ENCODE peak calls at places on chromosomes 4 and X, in five cellular contexts. M is left lung, G is SJCRH30, B is upper lobe of right lung, J is prostate gland. C is an unnamed sample.

GRCh38 chr4:141686146-141686775 is 49.9 kb downstream of the IL15 start:
- DNase-seq in M (no peak), G (no peak), B (no peak), J (no peak), C (no peak)

GRCh38 chr4:95095352-95095974 is 337.7 kb downstream of the BMPR1B start:
- DNase-seq in M (no peak), G (peak), B (no peak), J (no peak), C (peak)

GRCh38 chr4:38667005-38667771 is 3.2 kb downstream of the KLF3 start:
- DNase-seq in M (peak), G (peak), B (no peak), J (peak), C (peak)

GRCh38 chrX:41516995-41517660 is 70.0 kb downstream of the NYX start:
- DNase-seq in M (no peak), G (no peak), B (no peak), J (no peak), C (no peak)

GRCh38 chrX:130788786-130789581 is 114.0 kb downstream of the ENOX2 start:
- DNase-seq in M (no peak), G (peak), B (no peak), J (no peak), C (no peak)

GRCh38 chr4:168488800-168489404 is 8.0 kb upstream of the PALLD start:
- DNase-seq in M (no peak), G (peak), B (no peak), J (no peak), C (no peak)

GRCh38 chrX:68177542-68177941 is 255.8 kb downstream of the OPHN1 start:
- DNase-seq in M (no peak), G (no peak), B (no peak), J (no peak), C (no peak)

GRCh38 chrX:17459008-17459407 is 84.0 kb downstream of the NHS start:
- DNase-seq in M (peak), G (no peak), B (no peak), J (peak), C (no peak)

GRCh38 chr4:176467011-176467410 is 147.2 kb downstream of the SPCS3 start:
- DNase-seq in M (no peak), G (no peak), B (no peak), J (no peak), C (no peak)

GRCh38 chrX:45445745-45446412 is 245.2 kb upstream of the DIPK2B start:
- DNase-seq in M (no peak), G (no peak), B (no peak), J (no peak), C (no peak)

GRCh38 chrX:46645614-46646013 is 72.0 kb downstream of the CHST7 start:
- DNase-seq in M (peak), G (no peak), B (no peak), J (no peak), C (no peak)

GRCh38 chr4:55635760-55636621 is at the start of gene NMU:
- DNase-seq in M (peak), G (peak), B (peak), J (peak), C (peak)

GRCh38 chr4:68372588-68372987 is 22.7 kb upstream of the YTHDC1 start:
- DNase-seq in M (no peak), G (no peak), B (no peak), J (no peak), C (no peak)

GRCh38 chr4:687975-688694 is 816 bp downstream of the SLC49A3 start:
- DNase-seq in M (peak), G (no peak), B (peak), J (no peak), C (no peak)

GRCh38 chr4:106615961-106616360 is 247.4 kb upstream of the GIMD1 start:
- DNase-seq in M (no peak), G (no peak), B (no peak), J (no peak), C (no peak)

GRCh38 chrX:68018248-68019203 is 414.8 kb downstream of the OPHN1 start:
- DNase-seq in M (no peak), G (peak), B (no peak), J (no peak), C (no peak)

GRCh38 chrX:133897593-133898163 is 87.7 kb downstream of the GPC3 start:
- DNase-seq in M (no peak), G (no peak), B (no peak), J (no peak), C (no peak)

GRCh38 chr4:110629780-110630500 is 7.1 kb upstream of the PITX2 start:
- DNase-seq in M (no peak), G (no peak), B (no peak), J (no peak), C (no peak)

GRCh38 chrX:132491191-132491590 is 2.4 kb upstream of the MBNL3 start:
- DNase-seq in M (no peak), G (no peak), B (no peak), J (no peak), C (peak)

GRCh38 chr4:155809835-155810234 is 51.0 kb downstream of the GUCY1B1 start:
- DNase-seq in M (no peak), G (peak), B (no peak), J (no peak), C (no peak)

GRCh38 chr4:14539246-14539645 is 463.0 kb upstream of the CPEB2 start:
- DNase-seq in M (no peak), G (no peak), B (no peak), J (no peak), C (no peak)

GRCh38 chr4:13704020-13704419 is 76.5 kb upstream of the BOD1L1 start:
- DNase-seq in M (no peak), G (no peak), B (no peak), J (no peak), C (no peak)

GRCh38 chr4:137663376-137664054 is 131.2 kb upstream of the PCDH18 start:
- DNase-seq in M (no peak), G (no peak), B (no peak), J (no peak), C (no peak)
- H3K27ac ChIP-seq in M (no peak), G (peak), B (no peak), J (peak), C (no peak)

GRCh38 chr4:61505773-61506640 is 305.9 kb downstream of the ADGRL3 start:
- DNase-seq in M (no peak), G (no peak), B (no peak), J (no peak), C (no peak)

GRCh38 chr4:61501812-61502211 is 301.7 kb downstream of the ADGRL3 start:
- DNase-seq in M (no peak), G (no peak), B (no peak), J (no peak), C (no peak)

DNA sequence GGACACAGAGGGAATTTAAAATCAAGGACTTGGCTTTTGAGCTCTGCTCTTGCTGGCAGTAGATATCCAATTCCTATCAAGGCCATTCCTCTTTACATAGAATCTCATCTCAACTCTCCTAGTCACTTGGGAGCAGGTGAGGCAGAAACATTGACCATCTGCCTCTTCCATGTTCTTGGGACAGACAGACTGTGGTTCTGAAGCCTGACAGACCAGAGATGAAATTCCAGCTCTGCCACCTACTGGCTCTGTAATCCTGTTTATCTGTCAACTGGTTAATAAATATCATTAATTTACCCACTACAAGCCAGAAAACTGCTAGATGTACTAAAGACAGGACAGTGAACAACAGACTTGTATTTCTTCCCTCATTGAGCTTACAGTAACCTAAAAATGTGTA is 300.8 kb downstream of the ADGRL3 start:
- DNase-seq in M (no peak), G (no peak), B (no peak), J (no peak), C (no peak)
- H3K4me3 ChIP-seq in M (no peak), G (no peak), B (no peak), J (no peak), C (no peak)

GRCh38 chrX:119234931-119235555 is 1.0 kb upstream of the PGRMC1 start:
- DNase-seq in M (no peak), G (no peak), B (no peak), J (no peak), C (no peak)
- H3K27ac ChIP-seq in M (no peak), G (no peak), B (no peak), J (peak), C (no peak)

GRCh38 chr4:90126805-90127204 is 389 bp upstream of the CCSER1 start:
- DNase-seq in M (no peak), G (no peak), B (no peak), J (no peak), C (no peak)
- H3K4me3 ChIP-seq in M (peak), G (peak), B (peak), J (peak), C (no peak)

GRCh38 chrX:136106920-136107534 is 40.3 kb upstream of the FHL1 start:
- DNase-seq in M (no peak), G (no peak), B (no peak), J (no peak), C (no peak)

GRCh38 chrX:136115909-136116297 is 31.4 kb upstream of the FHL1 start:
- DNase-seq in M (no peak), G (no peak), B (no peak), J (no peak), C (no peak)

GRCh38 chrX:136112286-136112685 is 35.0 kb upstream of the FHL1 start:
- DNase-seq in M (no peak), G (no peak), B (no peak), J (no peak), C (no peak)

GRCh38 chrX:136115124-136115908 is 32.0 kb upstream of the FHL1 start:
- DNase-seq in M (no peak), G (no peak), B (no peak), J (no peak), C (no peak)

GRCh38 chrX:136112781-136113180 is 34.6 kb upstream of the FHL1 start:
- DNase-seq in M (no peak), G (no peak), B (no peak), J (no peak), C (no peak)
- H3K27ac ChIP-seq in M (no peak), G (no peak), B (no peak), J (no peak), C (no peak)

GRCh38 chrX:10833299-10834169 is 213.1 kb upstream of the MID1 start:
- DNase-seq in M (peak), G (no peak), B (peak), J (peak), C (no peak)
- H3K4me3 ChIP-seq in M (peak), G (no peak), B (peak), J (peak), C (no peak)

GRCh38 chr4:153151535-153152452 is 52.4 kb upstream of the TRIM2 start:
- DNase-seq in M (peak), G (peak), B (peak), J (peak), C (no peak)

GRCh38 chr4:153153339-153153851 is 50.8 kb upstream of the TRIM2 start:
- DNase-seq in M (peak), G (peak), B (peak), J (peak), C (peak)

GRCh38 chr4:153156263-153156662 is 48.0 kb upstream of the TRIM2 start:
- DNase-seq in M (no peak), G (no peak), B (no peak), J (no peak), C (peak)

GRCh38 chr4:153152453-153153338 is 51.5 kb upstream of the TRIM2 start:
- DNase-seq in M (peak), G (peak), B (peak), J (peak), C (peak)

DNA sequence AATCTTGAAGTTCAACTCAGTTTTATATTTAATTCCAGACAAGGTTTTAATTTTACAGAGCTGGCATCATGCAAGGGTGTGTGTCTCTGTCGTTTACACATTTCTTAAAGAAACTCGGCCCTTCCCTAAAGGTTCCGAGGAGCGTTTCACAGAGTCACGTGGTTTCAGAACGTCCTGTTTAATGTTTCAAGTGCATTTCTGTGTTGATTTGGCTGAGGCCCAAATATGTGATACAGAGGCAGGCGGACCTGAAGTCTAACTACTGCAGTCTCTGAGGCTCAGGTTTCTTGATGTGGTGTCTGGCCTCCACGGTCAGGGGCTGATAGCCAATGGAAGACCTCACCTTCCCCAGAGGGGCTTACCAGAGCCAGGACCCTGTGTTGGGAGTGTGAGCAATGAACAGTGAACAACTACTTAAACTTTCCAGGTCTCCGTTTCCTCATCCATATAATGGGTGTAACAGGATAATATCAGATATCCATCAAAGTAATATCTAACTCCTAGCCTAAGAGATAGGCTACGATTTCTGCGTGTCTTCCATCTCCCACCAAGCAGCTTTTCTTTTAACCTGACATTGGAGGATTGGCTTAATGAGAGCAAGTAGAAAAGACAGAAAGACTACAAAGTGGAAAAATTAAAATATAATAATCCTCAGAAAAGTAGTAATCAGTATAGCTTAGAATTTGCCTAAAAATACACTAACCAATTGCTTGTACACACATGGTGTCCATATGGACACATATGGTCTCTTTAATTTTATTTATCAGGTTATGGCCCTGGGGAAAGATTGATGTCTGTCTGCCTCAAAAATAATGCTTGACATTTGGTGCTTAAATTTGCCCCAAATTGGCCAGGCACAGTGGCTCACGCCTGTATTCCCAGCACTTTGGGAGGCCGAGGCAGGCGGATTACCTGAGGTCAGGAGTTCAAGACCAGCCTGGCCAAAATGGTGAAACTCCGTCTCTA is 50.0 kb upstream of the TRIM2 start:
- DNase-seq in M (no peak), G (peak), B (no peak), J (peak), C (peak)
- H3K27ac ChIP-seq in M (peak), G (peak), B (no peak), J (no peak), C (peak)

GRCh38 chrX:12702509-12703091 is 88.6 kb upstream of the PRPS2 start:
- DNase-seq in M (no peak), G (peak), B (no peak), J (no peak), C (no peak)
- H3K4me3 ChIP-seq in M (no peak), G (no peak), B (no peak), J (no peak), C (no peak)

GRCh38 chrX:20139966-20140365 is 1.7 kb downstream of the EIF1AX start:
- DNase-seq in M (no peak), G (no peak), B (no peak), J (no peak), C (no peak)
- H3K27ac ChIP-seq in M (no peak), G (no peak), B (no peak), J (no peak), C (peak)

DNA sequence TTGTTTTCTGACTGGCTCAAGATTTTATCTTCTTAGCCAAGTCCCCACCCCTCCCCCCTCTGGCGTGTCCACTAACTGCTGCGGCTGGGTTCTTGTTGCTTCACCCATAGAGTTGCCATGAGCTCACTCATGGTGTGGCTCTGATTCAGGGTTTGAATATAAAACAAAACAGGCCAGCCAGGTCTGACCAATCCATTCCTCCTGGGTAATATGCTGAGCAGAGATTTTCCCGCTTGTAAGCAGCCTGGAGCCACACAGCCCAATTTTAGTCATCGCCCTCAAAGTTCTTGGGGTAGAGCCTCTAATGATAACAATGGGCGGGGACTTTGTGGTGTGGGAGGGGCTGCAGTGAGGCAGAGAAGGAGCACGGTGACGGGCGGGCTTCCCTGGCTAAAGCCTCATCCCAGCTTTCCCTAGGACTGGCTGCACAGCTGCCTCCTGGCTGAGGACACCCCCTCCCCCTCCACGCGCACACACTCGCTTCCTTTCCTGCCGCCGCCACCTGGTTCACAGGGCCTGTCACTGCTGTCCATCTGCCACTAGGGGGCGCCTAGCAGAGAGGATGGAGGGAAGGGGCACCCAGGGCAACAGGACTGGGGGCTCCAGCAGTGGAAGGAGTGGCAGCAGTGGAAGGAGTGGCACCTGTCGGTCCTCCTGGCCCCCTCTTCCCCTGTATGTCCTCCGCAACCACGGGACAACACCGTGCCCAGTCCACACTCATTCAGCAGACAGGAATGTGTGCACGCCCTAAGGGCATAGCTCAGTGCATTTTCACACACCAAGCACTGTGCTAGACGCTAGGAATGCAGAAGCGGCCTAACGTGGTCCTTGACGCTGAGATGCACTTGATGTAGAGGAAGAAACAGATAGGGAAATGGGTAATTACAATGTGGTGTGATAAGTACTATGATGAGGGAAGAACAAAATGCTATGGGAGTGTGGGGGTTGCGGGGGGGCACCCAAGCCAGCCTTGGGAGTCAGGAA is 26.8 kb downstream of the PRPS1 start:
- DNase-seq in M (peak), G (peak), B (peak), J (no peak), C (peak)
- H3K4me3 ChIP-seq in M (no peak), G (no peak), B (no peak), J (no peak), C (no peak)